ENCODE peak calls at places on chromosome 10, in ten cellular contexts. One of them, this sample, is unnamed. For H3K4me1, the result is how much of the 10 kb centered on the place peaks cover.

GRCh38 chr10:19971343-19971742 is 155.1 kb downstream of the PLXDC2 start:
- DNase-seq in uterus: no peak
- DNase-seq in fibroblast of lung: no peak
- DNase-seq in aorta: no peak
- DNase-seq in hepatocyte: no peak
- DNase-seq in heart left ventricle: no peak
- DNase-seq in mucosa of descending colon: no peak
- DNase-seq in CD8-positive, alpha-beta memory T cell: no peak
- DNase-seq in suprapubic skin: no peak
- DNase-seq in cardiac muscle cell: no peak
- DNase-seq in this sample: no peak

GRCh38 chr10:77223532-77224460 is 413.8 kb downstream of the KCNMA1 start:
- DNase-seq in heart left ventricle: no peak
- DNase-seq in CD8-positive, alpha-beta memory T cell: no peak
- DNase-seq in fibroblast of lung: no peak
- DNase-seq in cardiac muscle cell: no peak
- DNase-seq in mucosa of descending colon: no peak
- DNase-seq in suprapubic skin: no peak
- DNase-seq in aorta: no peak
- DNase-seq in hepatocyte: no peak
- DNase-seq in uterus: no peak
- DNase-seq in this sample: no peak

GRCh38 chr10:19918800-19919199 is 102.6 kb downstream of the PLXDC2 start:
- DNase-seq in CD8-positive, alpha-beta memory T cell: no peak
- DNase-seq in mucosa of descending colon: no peak
- DNase-seq in fibroblast of lung: peak
- DNase-seq in cardiac muscle cell: no peak
- DNase-seq in uterus: no peak
- DNase-seq in hepatocyte: peak
- DNase-seq in aorta: no peak
- DNase-seq in heart left ventricle: no peak
- DNase-seq in suprapubic skin: no peak
- DNase-seq in this sample: no peak

GRCh38 chr10:97180367-97180763 is 5.4 kb downstream of the SLIT1 start:
- DNase-seq in hepatocyte: no peak
- DNase-seq in CD8-positive, alpha-beta memory T cell: no peak
- DNase-seq in heart left ventricle: no peak
- DNase-seq in cardiac muscle cell: no peak
- DNase-seq in suprapubic skin: peak
- DNase-seq in aorta: no peak
- DNase-seq in mucosa of descending colon: no peak
- DNase-seq in fibroblast of lung: no peak
- DNase-seq in uterus: no peak
- DNase-seq in this sample: no peak

GRCh38 chr10:61463035-61463909 is 10.1 kb upstream of the TMEM26 start:
- DNase-seq in mucosa of descending colon: no peak
- DNase-seq in CD8-positive, alpha-beta memory T cell: no peak
- DNase-seq in fibroblast of lung: peak
- DNase-seq in uterus: no peak
- DNase-seq in aorta: no peak
- DNase-seq in hepatocyte: no peak
- DNase-seq in cardiac muscle cell: no peak
- DNase-seq in heart left ventricle: no peak
- DNase-seq in suprapubic skin: no peak
- DNase-seq in this sample: no peak

GRCh38 chr10:110006358-110007170 is 1.2 kb upstream of the ADD3 start:
- DNase-seq in suprapubic skin: peak
- DNase-seq in uterus: peak
- DNase-seq in hepatocyte: peak
- DNase-seq in aorta: peak
- DNase-seq in fibroblast of lung: peak
- DNase-seq in mucosa of descending colon: no peak
- DNase-seq in heart left ventricle: peak
- DNase-seq in CD8-positive, alpha-beta memory T cell: no peak
- DNase-seq in cardiac muscle cell: peak
- DNase-seq in this sample: no peak

GRCh38 chr10:35705671-35706070 is 63.6 kb upstream of the FZD8 start:
- DNase-seq in cardiac muscle cell: no peak
- DNase-seq in mucosa of descending colon: no peak
- DNase-seq in heart left ventricle: no peak
- DNase-seq in fibroblast of lung: no peak
- DNase-seq in uterus: no peak
- DNase-seq in CD8-positive, alpha-beta memory T cell: no peak
- DNase-seq in suprapubic skin: no peak
- DNase-seq in hepatocyte: peak
- DNase-seq in aorta: no peak
- DNase-seq in this sample: no peak

GRCh38 chr10:84574101-84574500 is 245.7 kb downstream of the CCSER2 start:
- DNase-seq in hepatocyte: no peak
- DNase-seq in uterus: no peak
- DNase-seq in CD8-positive, alpha-beta memory T cell: no peak
- DNase-seq in cardiac muscle cell: no peak
- DNase-seq in mucosa of descending colon: no peak
- DNase-seq in heart left ventricle: no peak
- DNase-seq in aorta: no peak
- DNase-seq in suprapubic skin: no peak
- DNase-seq in fibroblast of lung: no peak
- DNase-seq in this sample: no peak

GRCh38 chr10:43885252-43885651 is 236.6 kb upstream of the ZNF32 start:
- DNase-seq in fibroblast of lung: no peak
- DNase-seq in cardiac muscle cell: no peak
- DNase-seq in CD8-positive, alpha-beta memory T cell: no peak
- DNase-seq in suprapubic skin: no peak
- DNase-seq in heart left ventricle: no peak
- DNase-seq in aorta: no peak
- DNase-seq in uterus: no peak
- DNase-seq in hepatocyte: no peak
- DNase-seq in mucosa of descending colon: no peak
- DNase-seq in this sample: no peak

GRCh38 chr10:59088912-59089573 is 87.4 kb upstream of the PHYHIPL start:
- DNase-seq in CD8-positive, alpha-beta memory T cell: no peak
- DNase-seq in heart left ventricle: no peak
- DNase-seq in suprapubic skin: no peak
- DNase-seq in mucosa of descending colon: no peak
- DNase-seq in fibroblast of lung: no peak
- DNase-seq in aorta: no peak
- DNase-seq in cardiac muscle cell: no peak
- DNase-seq in uterus: no peak
- DNase-seq in hepatocyte: no peak
- DNase-seq in this sample: no peak
- H3K4me1 ChIP-seq in CD8-positive, alpha-beta memory T cell: under half
- H3K4me1 ChIP-seq in heart left ventricle: under half
- H3K4me1 ChIP-seq in suprapubic skin: under half
- H3K4me1 ChIP-seq in mucosa of descending colon: under half
- H3K4me1 ChIP-seq in fibroblast of lung: under half
- H3K4me1 ChIP-seq in aorta: under half
- H3K4me1 ChIP-seq in cardiac muscle cell: under half
- H3K4me1 ChIP-seq in uterus: under half
- H3K4me1 ChIP-seq in hepatocyte: under half
- H3K4me1 ChIP-seq in this sample: under half

DNA sequence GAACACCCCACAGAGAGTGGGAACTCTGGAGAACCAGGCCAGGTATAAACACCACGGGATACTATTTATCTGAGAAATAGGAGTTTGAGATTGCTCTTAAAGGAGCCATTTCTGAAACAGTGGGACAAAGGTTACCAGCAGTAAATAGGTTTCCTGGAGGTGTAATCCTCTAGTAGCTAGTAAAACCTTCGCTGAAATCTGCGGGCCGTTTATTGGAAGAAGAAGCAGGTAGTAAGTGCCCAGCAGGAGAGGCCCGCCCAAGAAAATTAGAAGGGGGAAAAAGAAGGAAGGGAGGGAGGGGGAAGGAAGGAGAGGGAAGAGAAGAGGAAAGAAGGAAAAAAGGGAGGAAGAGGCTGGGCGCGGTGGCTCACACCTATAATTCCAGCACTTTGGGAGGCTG is 51.7 kb downstream of the CHST3 start:
- DNase-seq in suprapubic skin: no peak
- DNase-seq in fibroblast of lung: no peak
- DNase-seq in CD8-positive, alpha-beta memory T cell: no peak
- DNase-seq in aorta: no peak
- DNase-seq in hepatocyte: no peak
- DNase-seq in heart left ventricle: no peak
- DNase-seq in cardiac muscle cell: no peak
- DNase-seq in uterus: no peak
- DNase-seq in mucosa of descending colon: no peak
- DNase-seq in this sample: no peak
- H3K4me1 ChIP-seq in suprapubic skin: under half
- H3K4me1 ChIP-seq in fibroblast of lung: under half
- H3K4me1 ChIP-seq in CD8-positive, alpha-beta memory T cell: under half
- H3K4me1 ChIP-seq in aorta: under half
- H3K4me1 ChIP-seq in hepatocyte: under half
- H3K4me1 ChIP-seq in heart left ventricle: half or more
- H3K4me1 ChIP-seq in cardiac muscle cell: under half
- H3K4me1 ChIP-seq in uterus: under half
- H3K4me1 ChIP-seq in mucosa of descending colon: under half
- H3K4me1 ChIP-seq in this sample: under half

DNA sequence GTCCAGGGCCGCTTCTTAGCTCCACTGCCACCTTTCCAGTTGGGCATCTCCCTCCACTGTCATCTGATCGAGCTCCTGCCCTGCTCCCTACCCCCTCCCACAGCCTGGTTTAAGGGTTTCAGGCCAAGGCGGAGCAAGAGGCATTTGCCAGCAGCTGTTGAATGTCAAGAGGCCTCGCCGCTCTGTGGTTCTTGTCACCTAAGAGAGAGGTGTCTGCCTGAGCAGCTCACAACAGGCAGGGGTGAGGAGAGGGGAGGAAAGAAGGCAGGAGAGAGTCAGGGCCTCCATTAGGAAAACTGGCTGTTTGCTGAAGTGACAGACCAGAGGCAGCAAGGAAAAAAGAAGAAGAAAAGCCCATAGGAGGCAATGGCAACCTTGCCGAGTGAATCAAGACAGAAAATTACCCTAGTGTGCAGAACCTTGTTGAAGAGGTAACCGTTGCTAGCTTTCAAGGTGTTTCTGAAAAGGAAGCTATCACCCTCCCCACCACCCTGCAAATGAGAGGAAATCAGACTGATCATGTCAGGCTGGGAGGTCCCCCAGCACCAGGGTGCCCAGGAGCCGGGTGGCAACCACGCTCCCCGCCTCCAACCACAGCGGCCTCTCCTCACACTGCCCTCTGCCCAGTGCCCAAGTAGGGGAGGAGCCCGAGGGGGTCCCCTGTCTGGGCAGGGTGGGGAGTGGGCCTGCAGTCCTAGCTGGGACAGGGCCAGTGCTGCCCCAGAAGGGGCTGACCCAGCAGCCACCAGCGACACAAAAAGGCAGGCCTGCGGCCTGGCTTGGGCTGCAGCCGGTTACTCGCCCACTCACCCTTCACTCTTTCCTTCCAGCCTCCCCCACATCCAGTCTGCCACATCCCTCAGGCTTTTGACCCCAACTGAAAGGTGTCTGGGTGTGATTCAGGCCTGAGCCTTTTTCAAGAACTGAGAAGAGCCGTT is 7.1 kb downstream of the GATA3 start:
- DNase-seq in cardiac muscle cell: peak
- DNase-seq in heart left ventricle: no peak
- DNase-seq in uterus: no peak
- DNase-seq in mucosa of descending colon: no peak
- DNase-seq in aorta: no peak
- DNase-seq in suprapubic skin: no peak
- DNase-seq in hepatocyte: no peak
- DNase-seq in CD8-positive, alpha-beta memory T cell: peak
- DNase-seq in fibroblast of lung: peak
- DNase-seq in this sample: no peak
- H3K4me1 ChIP-seq in cardiac muscle cell: under half
- H3K4me1 ChIP-seq in heart left ventricle: under half
- H3K4me1 ChIP-seq in uterus: under half
- H3K4me1 ChIP-seq in mucosa of descending colon: under half
- H3K4me1 ChIP-seq in aorta: under half
- H3K4me1 ChIP-seq in suprapubic skin: under half
- H3K4me1 ChIP-seq in hepatocyte: under half
- H3K4me1 ChIP-seq in CD8-positive, alpha-beta memory T cell: half or more
- H3K4me1 ChIP-seq in fibroblast of lung: under half
- H3K4me1 ChIP-seq in this sample: under half

GRCh38 chr10:73246783-73247508 is at the start of gene DNAJC9:
- DNase-seq in CD8-positive, alpha-beta memory T cell: peak
- DNase-seq in mucosa of descending colon: peak
- DNase-seq in aorta: peak
- DNase-seq in cardiac muscle cell: peak
- DNase-seq in heart left ventricle: peak
- DNase-seq in fibroblast of lung: peak
- DNase-seq in uterus: peak
- DNase-seq in suprapubic skin: peak
- DNase-seq in hepatocyte: peak
- DNase-seq in this sample: peak

GRCh38 chr10:73246322-73246782 is 703 bp downstream of the DNAJC9 start:
- DNase-seq in fibroblast of lung: no peak
- DNase-seq in hepatocyte: no peak
- DNase-seq in aorta: no peak
- DNase-seq in cardiac muscle cell: no peak
- DNase-seq in heart left ventricle: no peak
- DNase-seq in mucosa of descending colon: no peak
- DNase-seq in suprapubic skin: no peak
- DNase-seq in uterus: no peak
- DNase-seq in CD8-positive, alpha-beta memory T cell: no peak
- DNase-seq in this sample: no peak

GRCh38 chr10:73244866-73245477 is 2.1 kb downstream of the DNAJC9 start:
- DNase-seq in suprapubic skin: no peak
- DNase-seq in mucosa of descending colon: no peak
- DNase-seq in CD8-positive, alpha-beta memory T cell: no peak
- DNase-seq in uterus: no peak
- DNase-seq in fibroblast of lung: no peak
- DNase-seq in hepatocyte: no peak
- DNase-seq in heart left ventricle: no peak
- DNase-seq in cardiac muscle cell: no peak
- DNase-seq in aorta: no peak
- DNase-seq in this sample: no peak

GRCh38 chr10:73248259-73248724 is 1.2 kb upstream of the DNAJC9 start:
- DNase-seq in aorta: no peak
- DNase-seq in mucosa of descending colon: no peak
- DNase-seq in CD8-positive, alpha-beta memory T cell: no peak
- DNase-seq in heart left ventricle: no peak
- DNase-seq in hepatocyte: no peak
- DNase-seq in uterus: no peak
- DNase-seq in cardiac muscle cell: no peak
- DNase-seq in fibroblast of lung: no peak
- DNase-seq in suprapubic skin: no peak
- DNase-seq in this sample: no peak

DNA sequence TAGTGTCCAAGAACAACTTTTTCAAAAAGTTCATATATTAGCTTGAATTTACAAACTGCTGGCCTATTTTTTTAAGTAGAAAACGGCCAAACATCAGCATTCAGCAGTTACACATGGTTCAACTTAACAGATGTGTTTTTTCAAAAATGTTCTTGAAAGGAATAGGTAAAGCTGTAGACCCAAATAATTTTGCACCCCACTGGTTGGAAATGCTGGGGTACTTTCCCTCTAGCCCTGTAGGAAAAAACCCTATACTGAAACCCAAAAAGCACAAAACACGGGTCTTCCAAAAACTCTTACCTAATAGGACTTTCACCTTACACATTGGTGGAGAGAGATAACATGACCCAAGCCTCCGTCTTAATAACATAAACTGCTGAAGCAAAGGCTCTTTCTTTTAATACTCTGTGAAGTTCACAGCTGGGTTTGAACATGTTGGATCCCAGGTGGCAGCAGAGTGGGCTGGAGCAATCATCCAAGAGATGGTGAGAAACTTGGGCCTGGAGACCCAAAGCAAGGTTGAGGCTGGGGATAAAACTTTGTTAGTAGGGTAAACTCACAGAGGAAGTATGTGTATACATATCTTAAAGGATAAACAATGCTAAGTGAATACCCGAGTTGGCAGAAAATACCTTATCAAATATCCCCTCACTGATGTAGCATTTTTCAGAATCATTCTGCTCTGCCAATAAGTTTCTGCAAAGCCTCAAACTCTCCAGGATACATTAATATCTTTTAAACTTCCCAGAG is 629 bp upstream of the DNAJC9 start:
- DNase-seq in fibroblast of lung: no peak
- DNase-seq in uterus: no peak
- DNase-seq in CD8-positive, alpha-beta memory T cell: no peak
- DNase-seq in suprapubic skin: no peak
- DNase-seq in heart left ventricle: no peak
- DNase-seq in mucosa of descending colon: no peak
- DNase-seq in hepatocyte: no peak
- DNase-seq in cardiac muscle cell: no peak
- DNase-seq in aorta: no peak
- DNase-seq in this sample: no peak
- H3K4me1 ChIP-seq in fibroblast of lung: under half
- H3K4me1 ChIP-seq in uterus: under half
- H3K4me1 ChIP-seq in CD8-positive, alpha-beta memory T cell: half or more
- H3K4me1 ChIP-seq in suprapubic skin: half or more
- H3K4me1 ChIP-seq in heart left ventricle: under half
- H3K4me1 ChIP-seq in mucosa of descending colon: under half
- H3K4me1 ChIP-seq in hepatocyte: under half
- H3K4me1 ChIP-seq in cardiac muscle cell: under half
- H3K4me1 ChIP-seq in aorta: under half
- H3K4me1 ChIP-seq in this sample: under half

This sample was measured in NT2/D1.